ENCODE peak calls at places on chromosomes 4 and X, in four cellular contexts. L, U, W and S are unnamed samples.

GRCh38 chr4:136395212-136395722 is 1137.0 kb downstream of the PCDH18 start:
- DNase-seq in L (no peak), U (no peak), W (no peak), S (peak; percentile 35)

GRCh38 chrX:117860517-117860916 is 256.1 kb downstream of the KLHL13 start:
- DNase-seq in L (no peak), U (no peak), W (no peak), S (no peak)

GRCh38 chr4:158938462-158939044 is 164.3 kb upstream of the RAPGEF2 start:
- DNase-seq in L (peak; percentile 40), U (peak; percentile 77), W (no peak), S (no peak)

GRCh38 chr4:48341776-48342558 is 638 bp downstream of the SLAIN2 start:
- DNase-seq in L (peak; percentile 28), U (peak; percentile 74), W (peak; percentile 80), S (peak; percentile 67)

GRCh38 chr4:8376361-8377102 is 64.0 kb downstream of the ACOX3 start:
- DNase-seq in L (no peak), U (no peak), W (no peak), S (no peak)

GRCh38 chr4:187618701-187619278 is 376.8 kb upstream of the ZFP42 start:
- DNase-seq in L (peak; percentile 86), U (no peak), W (no peak), S (no peak)

GRCh38 chrX:124529786-124530185 is 183.4 kb downstream of the SH2D1A start:
- DNase-seq in L (no peak), U (no peak), W (no peak), S (no peak)

GRCh38 chr4:32163125-32163524 is 1443.0 kb downstream of the PCDH7 start:
- DNase-seq in L (no peak), U (peak; percentile 22), W (no peak), S (no peak)

GRCh38 chr4:8938623-8939022 is 67.0 kb upstream of the HMX1 start:
- DNase-seq in L (no peak), U (no peak), W (no peak), S (no peak)

GRCh38 chr4:177315767-177316490 is 6.3 kb downstream of the NEIL3 start:
- DNase-seq in L (no peak), U (no peak), W (no peak), S (no peak)

GRCh38 chrX:17590892-17591740 is 146.2 kb upstream of the SCML1 start:
- DNase-seq in L (peak; percentile 80), U (peak; percentile 69), W (peak; percentile 49), S (peak; percentile 64)

GRCh38 chrX:131316260-131316659 is 27.2 kb upstream of the IGSF1 start:
- DNase-seq in L (no peak), U (no peak), W (no peak), S (no peak)

GRCh38 chrX:53294024-53294648 is 12.8 kb upstream of the IQSEC2 start:
- DNase-seq in L (peak; percentile 26), U (no peak), W (no peak), S (no peak)

GRCh38 chr4:22356996-22357596 is 158.8 kb downstream of the ADGRA3 start:
- DNase-seq in L (peak; percentile 32), U (peak; percentile 58), W (no peak), S (no peak)

GRCh38 chr4:84482564-84483563 is 16.2 kb downstream of the NKX6-1 start:
- DNase-seq in L (no peak), U (peak; percentile 86), W (peak; percentile 97), S (peak; percentile 89)

GRCh38 chrX:111244238-111244750 is 26.0 kb downstream of the CAPN6 start:
- DNase-seq in L (peak; percentile 14), U (peak; percentile 10), W (no peak), S (no peak)

GRCh38 chr4:122346503-122346902 is 32.3 kb upstream of the ADAD1 start:
- DNase-seq in L (no peak), U (no peak), W (no peak), S (no peak)

GRCh38 chrX:87706134-87706533 is 188.5 kb downstream of the KLHL4 start:
- DNase-seq in L (no peak), U (no peak), W (no peak), S (no peak)
- H3K56ac ChIP-seq in L (no peak overlapping the region), U (no peak overlapping the region), W (no peak overlapping the region), S (no peak overlapping the region)

DNA sequence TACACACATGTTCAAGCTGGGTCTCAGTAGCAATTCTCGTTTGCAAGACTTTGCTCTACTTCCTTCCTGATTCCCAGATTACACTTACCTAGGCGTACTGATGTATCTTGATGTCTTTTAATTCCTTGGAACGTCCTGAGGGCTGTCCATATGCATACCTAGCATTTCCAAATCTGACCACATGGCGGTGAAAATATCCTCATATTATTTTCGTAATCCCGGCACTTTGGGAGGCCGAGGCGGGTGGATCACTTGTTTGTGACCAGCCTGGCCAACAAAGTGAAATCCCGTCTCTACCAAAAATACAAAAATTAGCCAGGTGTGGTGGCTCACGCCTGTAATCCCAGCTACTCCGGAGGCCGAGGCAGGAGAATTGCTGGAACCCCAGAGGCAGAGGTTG is 1786.3 kb upstream of the TENM3 start:
- DNase-seq in L (no peak), U (peak; percentile 21), W (no peak), S (no peak)
- H3K56ac ChIP-seq in L (no peak overlapping the region), U (no peak overlapping the region), W (no peak overlapping the region), S (no peak overlapping the region)

GRCh38 chr4:34953145-34953799 is 1291.0 kb downstream of the ARAP2 start:
- DNase-seq in L (no peak), U (peak; percentile 72), W (peak; percentile 58), S (peak; percentile 76)
- H3K56ac ChIP-seq in L (no peak overlapping the region), U (no peak overlapping the region), W (no peak overlapping the region), S (no peak overlapping the region)

GRCh38 chr4:3827616-3828492 is 61.7 kb downstream of the ADRA2C start:
- DNase-seq in L (peak; percentile 17), U (no peak), W (no peak), S (no peak)
- H3K56ac ChIP-seq in L (no peak overlapping the region), U (no peak overlapping the region), W (no peak overlapping the region), S (no peak overlapping the region)

GRCh38 chr4:66964467-66964866 is 580.8 kb downstream of the CENPC start:
- DNase-seq in L (no peak), U (no peak), W (no peak), S (no peak)
- H3K56ac ChIP-seq in L (no peak overlapping the region), U (no peak overlapping the region), W (no peak overlapping the region), S (no peak overlapping the region)

DNA sequence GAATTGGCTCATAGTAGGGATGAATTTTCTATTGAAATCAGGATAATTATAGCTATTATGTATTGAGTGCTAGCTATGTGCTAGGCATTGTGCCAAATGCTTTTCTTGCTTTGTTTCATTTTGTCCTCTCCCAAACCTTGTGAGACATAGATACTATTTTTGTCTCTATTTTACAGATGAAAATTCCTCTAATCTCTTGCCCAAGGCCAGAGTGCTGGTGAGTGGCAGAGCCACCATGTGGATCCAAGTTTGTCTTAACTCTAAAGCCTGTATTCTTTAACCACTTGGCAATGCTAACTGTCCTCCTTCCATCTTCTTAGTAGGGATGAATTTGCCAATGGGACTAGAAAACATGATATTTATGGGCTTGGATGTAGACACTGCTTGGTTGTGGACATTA is 58.2 kb downstream of the TMEM164 start:
- DNase-seq in L (no peak), U (no peak), W (no peak), S (no peak)
- H3K56ac ChIP-seq in L (no peak overlapping the region), U (no peak overlapping the region), W (no peak overlapping the region), S (no peak overlapping the region)

GRCh38 chrX:18617351-18617750 is 54.6 kb downstream of the RS1 start:
- DNase-seq in L (peak; percentile 76), U (peak; percentile 13), W (no peak), S (no peak)
- H3K56ac ChIP-seq in L (no peak overlapping the region), U (no peak overlapping the region), W (no peak overlapping the region), S (no peak overlapping the region)

GRCh38 chrX:1525583-1526355 is 11.2 kb downstream of the P2RY8 start:
- DNase-seq in L (no peak), U (no peak), W (no peak), S (no peak)
- H3K56ac ChIP-seq in L (no peak overlapping the region), U (no peak overlapping the region), W (no peak overlapping the region), S (no peak overlapping the region)

GRCh38 chr4:66609014-66609413 is 936.3 kb downstream of the CENPC start:
- DNase-seq in L (no peak), U (no peak), W (no peak), S (no peak)
- H3K56ac ChIP-seq in L (no peak overlapping the region), U (no peak overlapping the region), W (no peak overlapping the region), S (no peak overlapping the region)

GRCh38 chr4:174037631-174038030 is 245.8 kb downstream of the FBXO8 start:
- DNase-seq in L (no peak), U (peak; percentile 5), W (no peak), S (no peak)
- H3K56ac ChIP-seq in L (no peak overlapping the region), U (no peak overlapping the region), W (no peak overlapping the region), S (no peak overlapping the region)